ENCODE peak calls at places on chromosomes 16 and 17, in eight cellular contexts. One of them, this sample, is unnamed.
A peak's percentile ranks its signal among the peaks of the same experiment; 100 is the strongest.

GRCh38 chr16:25093208-25094061 is 18.1 kb upstream of the LCMT1 start:
- DNase-seq in globus pallidus: no peak
- DNase-seq in tibial artery: no peak
- DNase-seq in HS-5: no peak
- DNase-seq in stimulated activated CD8-positive, alpha-beta memory T cell treated with anti-CD3 and anti-CD28 coated beads, Interleukin-15, amount 100 ng/mL, for 24 hours: no peak
- DNase-seq in activated naive CD4-positive, alpha-beta T cell: no peak
- DNase-seq in left cardiac atrium: no peak
- DNase-seq in stimulated activated CD4-positive, alpha-beta T cell treated with anti-CD3 and anti-CD28 coated beads, Interleukin-1b, Interleukin-23, amount 100 ng/mL, for 24 hours: no peak
- DNase-seq in this sample: no peak

GRCh38 chr16:80369559-80369958 is 171.2 kb upstream of the DYNLRB2 start:
- DNase-seq in HS-5: no peak
- DNase-seq in left cardiac atrium: peak; percentile 43
- DNase-seq in stimulated activated CD8-positive, alpha-beta memory T cell treated with anti-CD3 and anti-CD28 coated beads, Interleukin-15, amount 100 ng/mL, for 24 hours: no peak
- DNase-seq in stimulated activated CD4-positive, alpha-beta T cell treated with anti-CD3 and anti-CD28 coated beads, Interleukin-1b, Interleukin-23, amount 100 ng/mL, for 24 hours: no peak
- DNase-seq in activated naive CD4-positive, alpha-beta T cell: no peak
- DNase-seq in globus pallidus: peak; percentile 33
- DNase-seq in tibial artery: peak; percentile 31
- DNase-seq in this sample: no peak

GRCh38 chr16:21526923-21527807 is 72.2 kb upstream of the METTL9 start:
- DNase-seq in activated naive CD4-positive, alpha-beta T cell: no peak
- DNase-seq in tibial artery: no peak
- DNase-seq in left cardiac atrium: peak; percentile 20
- DNase-seq in stimulated activated CD8-positive, alpha-beta memory T cell treated with anti-CD3 and anti-CD28 coated beads, Interleukin-15, amount 100 ng/mL, for 24 hours: no peak
- DNase-seq in HS-5: no peak
- DNase-seq in stimulated activated CD4-positive, alpha-beta T cell treated with anti-CD3 and anti-CD28 coated beads, Interleukin-1b, Interleukin-23, amount 100 ng/mL, for 24 hours: no peak
- DNase-seq in globus pallidus: no peak
- DNase-seq in this sample: peak; percentile 74

GRCh38 chr16:65754799-65755691 is 611.4 kb upstream of the CDH5 start:
- DNase-seq in activated naive CD4-positive, alpha-beta T cell: no peak
- DNase-seq in HS-5: no peak
- DNase-seq in tibial artery: no peak
- DNase-seq in globus pallidus: no peak
- DNase-seq in stimulated activated CD4-positive, alpha-beta T cell treated with anti-CD3 and anti-CD28 coated beads, Interleukin-1b, Interleukin-23, amount 100 ng/mL, for 24 hours: no peak
- DNase-seq in stimulated activated CD8-positive, alpha-beta memory T cell treated with anti-CD3 and anti-CD28 coated beads, Interleukin-15, amount 100 ng/mL, for 24 hours: no peak
- DNase-seq in left cardiac atrium: peak; percentile 23
- DNase-seq in this sample: no peak

GRCh38 chr17:61488878-61489718 is 36.9 kb downstream of the TBX4 start:
- DNase-seq in activated naive CD4-positive, alpha-beta T cell: no peak
- DNase-seq in stimulated activated CD4-positive, alpha-beta T cell treated with anti-CD3 and anti-CD28 coated beads, Interleukin-1b, Interleukin-23, amount 100 ng/mL, for 24 hours: no peak
- DNase-seq in left cardiac atrium: no peak
- DNase-seq in tibial artery: no peak
- DNase-seq in stimulated activated CD8-positive, alpha-beta memory T cell treated with anti-CD3 and anti-CD28 coated beads, Interleukin-15, amount 100 ng/mL, for 24 hours: no peak
- DNase-seq in globus pallidus: peak; percentile 25
- DNase-seq in HS-5: no peak
- DNase-seq in this sample: peak; percentile 20

GRCh38 chr17:1762233-1762905 is 509 bp downstream of the SERPINF1 start:
- DNase-seq in globus pallidus: no peak
- DNase-seq in HS-5: no peak
- DNase-seq in stimulated activated CD8-positive, alpha-beta memory T cell treated with anti-CD3 and anti-CD28 coated beads, Interleukin-15, amount 100 ng/mL, for 24 hours: no peak
- DNase-seq in tibial artery: peak; percentile 57
- DNase-seq in stimulated activated CD4-positive, alpha-beta T cell treated with anti-CD3 and anti-CD28 coated beads, Interleukin-1b, Interleukin-23, amount 100 ng/mL, for 24 hours: no peak
- DNase-seq in activated naive CD4-positive, alpha-beta T cell: no peak
- DNase-seq in left cardiac atrium: peak; percentile 72
- DNase-seq in this sample: peak; percentile 56

GRCh38 chr17:45429338-45430005 is 3.2 kb downstream of the ARHGAP27 start:
- DNase-seq in HS-5: no peak
- DNase-seq in activated naive CD4-positive, alpha-beta T cell: no peak
- DNase-seq in stimulated activated CD4-positive, alpha-beta T cell treated with anti-CD3 and anti-CD28 coated beads, Interleukin-1b, Interleukin-23, amount 100 ng/mL, for 24 hours: no peak
- DNase-seq in left cardiac atrium: no peak
- DNase-seq in globus pallidus: no peak
- DNase-seq in tibial artery: no peak
- DNase-seq in stimulated activated CD8-positive, alpha-beta memory T cell treated with anti-CD3 and anti-CD28 coated beads, Interleukin-15, amount 100 ng/mL, for 24 hours: no peak
- DNase-seq in this sample: peak; percentile 25

GRCh38 chr17:82561429-82562035 is 42.0 kb downstream of the FOXK2 start:
- DNase-seq in tibial artery: no peak
- DNase-seq in globus pallidus: no peak
- DNase-seq in activated naive CD4-positive, alpha-beta T cell: no peak
- DNase-seq in left cardiac atrium: no peak
- DNase-seq in HS-5: no peak
- DNase-seq in stimulated activated CD4-positive, alpha-beta T cell treated with anti-CD3 and anti-CD28 coated beads, Interleukin-1b, Interleukin-23, amount 100 ng/mL, for 24 hours: no peak
- DNase-seq in stimulated activated CD8-positive, alpha-beta memory T cell treated with anti-CD3 and anti-CD28 coated beads, Interleukin-15, amount 100 ng/mL, for 24 hours: no peak
- DNase-seq in this sample: no peak

GRCh38 chr17:7228920-7229319 is 5.4 kb downstream of the DVL2 start:
- DNase-seq in left cardiac atrium: no peak
- DNase-seq in globus pallidus: no peak
- DNase-seq in stimulated activated CD4-positive, alpha-beta T cell treated with anti-CD3 and anti-CD28 coated beads, Interleukin-1b, Interleukin-23, amount 100 ng/mL, for 24 hours: no peak
- DNase-seq in stimulated activated CD8-positive, alpha-beta memory T cell treated with anti-CD3 and anti-CD28 coated beads, Interleukin-15, amount 100 ng/mL, for 24 hours: no peak
- DNase-seq in tibial artery: no peak
- DNase-seq in activated naive CD4-positive, alpha-beta T cell: no peak
- DNase-seq in HS-5: no peak
- DNase-seq in this sample: no peak

GRCh38 chr17:979539-980405 is at the start of gene NXN:
- DNase-seq in left cardiac atrium: peak; percentile 88
- DNase-seq in activated naive CD4-positive, alpha-beta T cell: peak; percentile 93
- DNase-seq in tibial artery: peak; percentile 71
- DNase-seq in globus pallidus: peak; percentile 79
- DNase-seq in HS-5: no peak
- DNase-seq in stimulated activated CD8-positive, alpha-beta memory T cell treated with anti-CD3 and anti-CD28 coated beads, Interleukin-15, amount 100 ng/mL, for 24 hours: peak; percentile 97
- DNase-seq in stimulated activated CD4-positive, alpha-beta T cell treated with anti-CD3 and anti-CD28 coated beads, Interleukin-1b, Interleukin-23, amount 100 ng/mL, for 24 hours: peak; percentile 83
- DNase-seq in this sample: peak; percentile 79

GRCh38 chr17:15502315-15503112 is 35.1 kb upstream of the CDRT4 start:
- DNase-seq in stimulated activated CD8-positive, alpha-beta memory T cell treated with anti-CD3 and anti-CD28 coated beads, Interleukin-15, amount 100 ng/mL, for 24 hours: peak; percentile 50
- DNase-seq in HS-5: peak; percentile 38
- DNase-seq in tibial artery: peak; percentile 95
- DNase-seq in activated naive CD4-positive, alpha-beta T cell: peak; percentile 56
- DNase-seq in stimulated activated CD4-positive, alpha-beta T cell treated with anti-CD3 and anti-CD28 coated beads, Interleukin-1b, Interleukin-23, amount 100 ng/mL, for 24 hours: peak; percentile 32
- DNase-seq in left cardiac atrium: peak; percentile 93
- DNase-seq in globus pallidus: peak; percentile 86
- DNase-seq in this sample: peak; percentile 44

GRCh38 chr16:88438084-88438870 is 14.8 kb upstream of the ZFPM1 start:
- DNase-seq in left cardiac atrium: no peak
- DNase-seq in HS-5: no peak
- DNase-seq in activated naive CD4-positive, alpha-beta T cell: no peak
- DNase-seq in stimulated activated CD4-positive, alpha-beta T cell treated with anti-CD3 and anti-CD28 coated beads, Interleukin-1b, Interleukin-23, amount 100 ng/mL, for 24 hours: no peak
- DNase-seq in tibial artery: no peak
- DNase-seq in stimulated activated CD8-positive, alpha-beta memory T cell treated with anti-CD3 and anti-CD28 coated beads, Interleukin-15, amount 100 ng/mL, for 24 hours: no peak
- DNase-seq in globus pallidus: no peak
- DNase-seq in this sample: no peak

GRCh38 chr17:5181509-5182305 is 10.0 kb downstream of the ZNF594 start:
- DNase-seq in activated naive CD4-positive, alpha-beta T cell: no peak
- DNase-seq in tibial artery: no peak
- DNase-seq in globus pallidus: no peak
- DNase-seq in stimulated activated CD8-positive, alpha-beta memory T cell treated with anti-CD3 and anti-CD28 coated beads, Interleukin-15, amount 100 ng/mL, for 24 hours: no peak
- DNase-seq in HS-5: no peak
- DNase-seq in stimulated activated CD4-positive, alpha-beta T cell treated with anti-CD3 and anti-CD28 coated beads, Interleukin-1b, Interleukin-23, amount 100 ng/mL, for 24 hours: no peak
- DNase-seq in left cardiac atrium: no peak
- DNase-seq in this sample: no peak

GRCh38 chr16:70467608-70468007 is 13.2 kb downstream of the FCSK start:
- DNase-seq in stimulated activated CD8-positive, alpha-beta memory T cell treated with anti-CD3 and anti-CD28 coated beads, Interleukin-15, amount 100 ng/mL, for 24 hours: no peak
- DNase-seq in globus pallidus: no peak
- DNase-seq in stimulated activated CD4-positive, alpha-beta T cell treated with anti-CD3 and anti-CD28 coated beads, Interleukin-1b, Interleukin-23, amount 100 ng/mL, for 24 hours: no peak
- DNase-seq in tibial artery: no peak
- DNase-seq in left cardiac atrium: no peak
- DNase-seq in HS-5: no peak
- DNase-seq in activated naive CD4-positive, alpha-beta T cell: no peak
- DNase-seq in this sample: no peak

GRCh38 chr17:70138309-70138865 is 30.9 kb upstream of the KCNJ2 start:
- DNase-seq in stimulated activated CD8-positive, alpha-beta memory T cell treated with anti-CD3 and anti-CD28 coated beads, Interleukin-15, amount 100 ng/mL, for 24 hours: no peak
- DNase-seq in HS-5: no peak
- DNase-seq in stimulated activated CD4-positive, alpha-beta T cell treated with anti-CD3 and anti-CD28 coated beads, Interleukin-1b, Interleukin-23, amount 100 ng/mL, for 24 hours: no peak
- DNase-seq in activated naive CD4-positive, alpha-beta T cell: no peak
- DNase-seq in tibial artery: no peak
- DNase-seq in left cardiac atrium: no peak
- DNase-seq in globus pallidus: no peak
- DNase-seq in this sample: no peak

GRCh38 chr17:82937411-82938371 is 97.9 kb upstream of the ZNF750 start:
- DNase-seq in globus pallidus: no peak
- DNase-seq in HS-5: no peak
- DNase-seq in left cardiac atrium: peak; percentile 12
- DNase-seq in stimulated activated CD8-positive, alpha-beta memory T cell treated with anti-CD3 and anti-CD28 coated beads, Interleukin-15, amount 100 ng/mL, for 24 hours: no peak
- DNase-seq in stimulated activated CD4-positive, alpha-beta T cell treated with anti-CD3 and anti-CD28 coated beads, Interleukin-1b, Interleukin-23, amount 100 ng/mL, for 24 hours: no peak
- DNase-seq in activated naive CD4-positive, alpha-beta T cell: no peak
- DNase-seq in tibial artery: no peak
- DNase-seq in this sample: no peak

GRCh38 chr17:35731239-35731931 is at the start of gene RASL10B:
- DNase-seq in tibial artery: no peak
- DNase-seq in activated naive CD4-positive, alpha-beta T cell: peak; percentile 25
- DNase-seq in stimulated activated CD4-positive, alpha-beta T cell treated with anti-CD3 and anti-CD28 coated beads, Interleukin-1b, Interleukin-23, amount 100 ng/mL, for 24 hours: no peak
- DNase-seq in left cardiac atrium: peak; percentile 63
- DNase-seq in stimulated activated CD8-positive, alpha-beta memory T cell treated with anti-CD3 and anti-CD28 coated beads, Interleukin-15, amount 100 ng/mL, for 24 hours: no peak
- DNase-seq in HS-5: no peak
- DNase-seq in globus pallidus: peak; percentile 37
- DNase-seq in this sample: peak; percentile 86

GRCh38 chr16:65059421-65059980 is 62.4 kb downstream of the CDH11 start:
- DNase-seq in tibial artery: no peak
- DNase-seq in left cardiac atrium: no peak
- DNase-seq in globus pallidus: peak; percentile 99
- DNase-seq in HS-5: no peak
- DNase-seq in activated naive CD4-positive, alpha-beta T cell: no peak
- DNase-seq in stimulated activated CD4-positive, alpha-beta T cell treated with anti-CD3 and anti-CD28 coated beads, Interleukin-1b, Interleukin-23, amount 100 ng/mL, for 24 hours: no peak
- DNase-seq in stimulated activated CD8-positive, alpha-beta memory T cell treated with anti-CD3 and anti-CD28 coated beads, Interleukin-15, amount 100 ng/mL, for 24 hours: no peak
- DNase-seq in this sample: no peak

GRCh38 chr16:85690469-85691064 is 1.8 kb upstream of the GINS2 start:
- DNase-seq in tibial artery: no peak
- DNase-seq in HS-5: no peak
- DNase-seq in left cardiac atrium: no peak
- DNase-seq in activated naive CD4-positive, alpha-beta T cell: no peak
- DNase-seq in globus pallidus: no peak
- DNase-seq in stimulated activated CD4-positive, alpha-beta T cell treated with anti-CD3 and anti-CD28 coated beads, Interleukin-1b, Interleukin-23, amount 100 ng/mL, for 24 hours: no peak
- DNase-seq in stimulated activated CD8-positive, alpha-beta memory T cell treated with anti-CD3 and anti-CD28 coated beads, Interleukin-15, amount 100 ng/mL, for 24 hours: no peak
- DNase-seq in this sample: peak; percentile 59

GRCh38 chr17:65025288-65025687 is 31.3 kb downstream of the GNA13 start:
- DNase-seq in HS-5: no peak
- DNase-seq in tibial artery: no peak
- DNase-seq in activated naive CD4-positive, alpha-beta T cell: no peak
- DNase-seq in stimulated activated CD4-positive, alpha-beta T cell treated with anti-CD3 and anti-CD28 coated beads, Interleukin-1b, Interleukin-23, amount 100 ng/mL, for 24 hours: no peak
- DNase-seq in left cardiac atrium: no peak
- DNase-seq in globus pallidus: no peak
- DNase-seq in stimulated activated CD8-positive, alpha-beta memory T cell treated with anti-CD3 and anti-CD28 coated beads, Interleukin-15, amount 100 ng/mL, for 24 hours: no peak
- DNase-seq in this sample: no peak

GRCh38 chr16:29665294-29666077 is 2.4 kb downstream of the SPN start:
- DNase-seq in stimulated activated CD8-positive, alpha-beta memory T cell treated with anti-CD3 and anti-CD28 coated beads, Interleukin-15, amount 100 ng/mL, for 24 hours: no peak
- DNase-seq in activated naive CD4-positive, alpha-beta T cell: no peak
- DNase-seq in tibial artery: no peak
- DNase-seq in left cardiac atrium: no peak
- DNase-seq in stimulated activated CD4-positive, alpha-beta T cell treated with anti-CD3 and anti-CD28 coated beads, Interleukin-1b, Interleukin-23, amount 100 ng/mL, for 24 hours: no peak
- DNase-seq in HS-5: no peak
- DNase-seq in globus pallidus: no peak
- DNase-seq in this sample: no peak

This sample was measured in NCI-H69.